ENCODE peak calls at places on chromosomes 12 and 14, in ten cellular contexts. Q is progenitor cell of endocrine pancreas; K is mesothelial cell of epicardium; C is NCI-H2107; W is activated T-cell treated with anti-CD3 and anti-CD28 coated beads for 1 hour; Z is effector CD8-positive, alpha-beta T cell; R is NCI-H1417; M is ovary; P is EH; E is AG04450. H is an unnamed sample.

GRCh38 chr14:50121506-50121905 is 5.1 kb upstream of the VCPKMT start:
- DNase-seq in Q (no peak), K (no peak), C (no peak), W (no peak), Z (no peak), R (no peak), M (no peak), P (no peak), E (no peak), H (no peak)

GRCh38 chr12:2641209-2641608 is 153.6 kb upstream of the FKBP4 start:
- DNase-seq in Q (no peak), K (no peak), C (no peak), W (no peak), Z (no peak), R (no peak), M (no peak), P (peak; percentile 32), E (no peak), H (peak; percentile 51)

GRCh38 chr14:21039059-21039422 is 3.1 kb upstream of the RNASE7 start:
- DNase-seq in Q (no peak), K (peak; percentile 50), C (no peak), W (no peak), Z (no peak), R (peak; percentile 27), M (peak; percentile 89), P (peak; percentile 66), E (peak; percentile 23), H (no peak)

GRCh38 chr12:88142610-88142991 is 494 bp downstream of the TMTC3 start:
- DNase-seq in Q (peak; percentile 13), K (peak; percentile 40), C (peak; percentile 32), W (peak; percentile 14), Z (peak; percentile 23), R (peak; percentile 82), M (peak; percentile 39), P (peak; percentile 7), E (no peak), H (no peak)

GRCh38 chr12:75478395-75478794 is 2.2 kb upstream of the GLIPR1 start:
- DNase-seq in Q (no peak), K (no peak), C (no peak), W (no peak), Z (no peak), R (no peak), M (no peak), P (peak; percentile 56), E (no peak), H (no peak)

GRCh38 chr12:66388512-66388911 is 86.2 kb downstream of the HELB start:
- DNase-seq in Q (no peak), K (no peak), C (no peak), W (no peak), Z (no peak), R (no peak), M (no peak), P (no peak), E (no peak), H (no peak)

GRCh38 chr14:90375934-90376333 is 20.9 kb upstream of the CALM1 start:
- DNase-seq in Q (no peak), K (no peak), C (no peak), W (no peak), Z (no peak), R (peak; percentile 84), M (no peak), P (no peak), E (no peak), H (no peak)

GRCh38 chr12:26298785-26299621 is 103.6 kb downstream of the SSPN start:
- DNase-seq in Q (no peak), K (no peak), C (no peak), W (no peak), Z (no peak), R (peak; percentile 7), M (no peak), P (peak; percentile 90), E (no peak), H (peak; percentile 71)

GRCh38 chr12:24200013-24200412 is 250.5 kb upstream of the SOX5 start:
- DNase-seq in Q (no peak), K (no peak), C (no peak), W (no peak), Z (no peak), R (no peak), M (no peak), P (no peak), E (no peak), H (no peak)

GRCh38 chr14:95215094-95215493 is 57.8 kb upstream of the DICER1 start:
- DNase-seq in Q (no peak), K (no peak), C (no peak), W (no peak), Z (no peak), R (no peak), M (no peak), P (no peak), E (no peak), H (no peak)

GRCh38 chr12:130571089-130571488 is 145.0 kb downstream of the RIMBP2 start:
- DNase-seq in Q (no peak), K (no peak), C (no peak), W (no peak), Z (no peak), R (no peak), M (no peak), P (no peak), E (no peak), H (no peak)

GRCh38 chr12:53805801-53806200 is 54.0 kb upstream of the CISTR start:
- DNase-seq in Q (no peak), K (no peak), C (no peak), W (no peak), Z (no peak), R (no peak), M (no peak), P (no peak), E (no peak), H (no peak)

GRCh38 chr12:132544173-132544468 is 54.2 kb downstream of the FBRSL1 start:
- DNase-seq in Q (no peak), K (no peak), C (no peak), W (no peak), Z (no peak), R (no peak), M (no peak), P (no peak), E (no peak), H (no peak)

H was measured in hepatic stellate cell.